ENCODE peak calls at places on chromosome 5, in five cellular contexts. One of them, this sample, is unnamed.

GRCh38 chr5:126542441-126542840 is 52.6 kb downstream of the ALDH7A1 start:
- DNase-seq in NAMALWA: no peak
- DNase-seq in body of pancreas: no peak
- DNase-seq in GM13976: no peak
- DNase-seq in amniotic stem cell: no peak
- DNase-seq in this sample: no peak

GRCh38 chr5:159427180-159428012 is 97.1 kb upstream of the IL12B start:
- DNase-seq in GM13976: no peak
- DNase-seq in NAMALWA: no peak
- DNase-seq in body of pancreas: no peak
- DNase-seq in amniotic stem cell: no peak
- DNase-seq in this sample: no peak

GRCh38 chr5:139636207-139636792 is 11.8 kb upstream of the CXXC5 start:
- DNase-seq in GM13976: peak; percentile 85
- DNase-seq in amniotic stem cell: no peak
- DNase-seq in NAMALWA: peak; percentile 97
- DNase-seq in body of pancreas: peak; percentile 73
- DNase-seq in this sample: no peak

GRCh38 chr5:8997542-8998070 is 548.3 kb downstream of the SEMA5A start:
- DNase-seq in NAMALWA: no peak
- DNase-seq in body of pancreas: no peak
- DNase-seq in GM13976: no peak
- DNase-seq in amniotic stem cell: no peak
- DNase-seq in this sample: no peak

GRCh38 chr5:104598285-104598684 is 1035.7 kb upstream of the NUDT12 start:
- DNase-seq in GM13976: no peak
- DNase-seq in amniotic stem cell: no peak
- DNase-seq in NAMALWA: no peak
- DNase-seq in body of pancreas: no peak
- DNase-seq in this sample: no peak

GRCh38 chr5:71877511-71877910 is 158.4 kb downstream of the CARTPT start:
- DNase-seq in body of pancreas: no peak
- DNase-seq in NAMALWA: no peak
- DNase-seq in amniotic stem cell: no peak
- DNase-seq in GM13976: no peak
- DNase-seq in this sample: no peak

GRCh38 chr5:123157797-123158528 is 68.9 kb downstream of the PRDM6 start:
- DNase-seq in body of pancreas: no peak
- DNase-seq in amniotic stem cell: peak; percentile 22
- DNase-seq in NAMALWA: no peak
- DNase-seq in GM13976: no peak
- DNase-seq in this sample: peak; percentile 82

GRCh38 chr5:154857091-154857533 is 1.3 kb upstream of the CNOT8 start:
- DNase-seq in amniotic stem cell: no peak
- DNase-seq in body of pancreas: no peak
- DNase-seq in GM13976: peak; percentile 68
- DNase-seq in NAMALWA: no peak
- DNase-seq in this sample: no peak

GRCh38 chr5:157548513-157549282 is 26.9 kb downstream of the ADAM19 start:
- DNase-seq in GM13976: no peak
- DNase-seq in amniotic stem cell: no peak
- DNase-seq in NAMALWA: no peak
- DNase-seq in body of pancreas: peak; percentile 10
- DNase-seq in this sample: peak; percentile 93

GRCh38 chr5:80668016-80668969 is 13.5 kb upstream of the DHFR start:
- DNase-seq in body of pancreas: no peak
- DNase-seq in GM13976: peak; percentile 44
- DNase-seq in NAMALWA: peak; percentile 53
- DNase-seq in amniotic stem cell: no peak
- DNase-seq in this sample: no peak

GRCh38 chr5:59099270-59099994 is 516.6 kb downstream of the RAB3C start:
- DNase-seq in GM13976: peak; percentile 30
- DNase-seq in NAMALWA: no peak
- DNase-seq in body of pancreas: peak; percentile 5
- DNase-seq in amniotic stem cell: no peak
- DNase-seq in this sample: peak; percentile 84

GRCh38 chr5:175800656-175801081 is 70.7 kb upstream of the CPLX2 start:
- DNase-seq in body of pancreas: no peak
- DNase-seq in amniotic stem cell: no peak
- DNase-seq in GM13976: no peak
- DNase-seq in NAMALWA: no peak
- DNase-seq in this sample: peak; percentile 68